ENCODE peak calls at places on chromosomes 12 and 14, in four cellular contexts. One of them, this sample, is unnamed.
A peak's percentile ranks its signal among the peaks of the same experiment; 100 is the strongest.

GRCh38 chr12:28869197-28869596 is 279.9 kb upstream of the FAR2 start:
- DNase-seq in GM12878: no peak
- DNase-seq in HepG2: no peak
- DNase-seq in A549: no peak
- DNase-seq in this sample: peak; percentile 24

GRCh38 chr12:79782197-79782890 is 91.6 kb upstream of the PAWR start:
- DNase-seq in A549: no peak
- DNase-seq in GM12878: no peak
- DNase-seq in HepG2: no peak
- DNase-seq in this sample: no peak

GRCh38 chr12:101759396-101760047 is 20.3 kb upstream of the SYCP3 start:
- DNase-seq in A549: peak; percentile 43
- DNase-seq in HepG2: peak; percentile 39
- DNase-seq in GM12878: no peak
- DNase-seq in this sample: peak; percentile 59

GRCh38 chr12:80272516-80272915 is 171.5 kb upstream of the PTPRQ start:
- DNase-seq in A549: no peak
- DNase-seq in GM12878: no peak
- DNase-seq in HepG2: no peak
- DNase-seq in this sample: no peak

GRCh38 chr14:61394542-61394941 is 73.2 kb downstream of the PRKCH start:
- DNase-seq in HepG2: no peak
- DNase-seq in GM12878: no peak
- DNase-seq in A549: no peak
- DNase-seq in this sample: no peak

GRCh38 chr14:65170768-65171251 is 68.5 kb upstream of the MAX start:
- DNase-seq in HepG2: no peak
- DNase-seq in GM12878: peak; percentile 40
- DNase-seq in A549: peak; percentile 43
- DNase-seq in this sample: peak; percentile 65

GRCh38 chr14:69606258-69606657 is 5.1 kb upstream of the SUSD6 start:
- DNase-seq in HepG2: peak; percentile 81
- DNase-seq in A549: no peak
- DNase-seq in GM12878: no peak
- DNase-seq in this sample: no peak

GRCh38 chr14:104341532-104342434 is 203.4 kb downstream of the KIF26A start:
- DNase-seq in GM12878: no peak
- DNase-seq in A549: peak; percentile 81
- DNase-seq in HepG2: peak; percentile 64
- DNase-seq in this sample: peak; percentile 67

GRCh38 chr12:122028601-122029560 is 7.2 kb downstream of the BCL7A start:
- DNase-seq in A549: no peak
- DNase-seq in GM12878: peak; percentile 36
- DNase-seq in HepG2: no peak
- DNase-seq in this sample: no peak

GRCh38 chr12:78929075-78929418 is 64.5 kb downstream of the SYT1 start:
- DNase-seq in A549: no peak
- DNase-seq in HepG2: no peak
- DNase-seq in GM12878: no peak
- DNase-seq in this sample: no peak

GRCh38 chr14:101075801-101076413 is 172.4 kb upstream of the RTL1 start:
- DNase-seq in GM12878: no peak
- DNase-seq in A549: no peak
- DNase-seq in HepG2: no peak
- DNase-seq in this sample: no peak

GRCh38 chr12:42780671-42781070 is 191.1 kb upstream of the PRICKLE1 start:
- DNase-seq in A549: no peak
- DNase-seq in HepG2: no peak
- DNase-seq in GM12878: no peak
- DNase-seq in this sample: no peak

GRCh38 chr12:100401660-100402059 is 44.8 kb downstream of the SLC17A8 start:
- DNase-seq in GM12878: no peak
- DNase-seq in A549: peak; percentile 39
- DNase-seq in HepG2: no peak
- DNase-seq in this sample: no peak

GRCh38 chr14:83887871-83888270 is 1642.1 kb upstream of the FLRT2 start:
- DNase-seq in A549: no peak
- DNase-seq in HepG2: no peak
- DNase-seq in GM12878: no peak
- DNase-seq in this sample: no peak

GRCh38 chr12:39905152-39905551 is 200.7 kb downstream of the SLC2A13 start:
- DNase-seq in A549: no peak
- DNase-seq in GM12878: no peak
- DNase-seq in HepG2: no peak
- DNase-seq in this sample: peak; percentile 49

GRCh38 chr12:56220611-56221232 is 1.0 kb downstream of the RNF41 start:
- DNase-seq in HepG2: no peak
- DNase-seq in GM12878: peak; percentile 30
- DNase-seq in A549: no peak
- DNase-seq in this sample: no peak

GRCh38 chr14:49303952-49304516 is 282.1 kb downstream of the RPS29 start:
- DNase-seq in HepG2: no peak
- DNase-seq in A549: no peak
- DNase-seq in GM12878: no peak
- DNase-seq in this sample: no peak

GRCh38 chr14:49589387-49589786 is 3.2 kb upstream of the RPS29 start:
- DNase-seq in A549: no peak
- DNase-seq in GM12878: no peak
- DNase-seq in HepG2: no peak
- DNase-seq in this sample: no peak

GRCh38 chr14:53956427-53957201 is at the start of gene BMP4:
- DNase-seq in A549: no peak
- DNase-seq in GM12878: no peak
- DNase-seq in HepG2: peak; percentile 82
- DNase-seq in this sample: peak; percentile 44

GRCh38 chr12:63978519-63978918 is 134.0 kb downstream of the SRGAP1 start:
- DNase-seq in HepG2: peak; percentile 4
- DNase-seq in A549: peak; percentile 26
- DNase-seq in GM12878: no peak
- DNase-seq in this sample: no peak

GRCh38 chr14:22381751-22382150 is 207.3 kb downstream of the DAD1 start:
- DNase-seq in GM12878: no peak
- DNase-seq in A549: no peak
- DNase-seq in HepG2: no peak
- DNase-seq in this sample: no peak

GRCh38 chr12:117695956-117696355 is 272.8 kb downstream of the KSR2 start:
- DNase-seq in A549: no peak
- DNase-seq in HepG2: no peak
- DNase-seq in GM12878: no peak
- DNase-seq in this sample: no peak

GRCh38 chr12:66514581-66514980 is 164.3 kb downstream of the GRIP1 start:
- DNase-seq in HepG2: no peak
- DNase-seq in GM12878: no peak
- DNase-seq in A549: no peak
- DNase-seq in this sample: no peak

DNA sequence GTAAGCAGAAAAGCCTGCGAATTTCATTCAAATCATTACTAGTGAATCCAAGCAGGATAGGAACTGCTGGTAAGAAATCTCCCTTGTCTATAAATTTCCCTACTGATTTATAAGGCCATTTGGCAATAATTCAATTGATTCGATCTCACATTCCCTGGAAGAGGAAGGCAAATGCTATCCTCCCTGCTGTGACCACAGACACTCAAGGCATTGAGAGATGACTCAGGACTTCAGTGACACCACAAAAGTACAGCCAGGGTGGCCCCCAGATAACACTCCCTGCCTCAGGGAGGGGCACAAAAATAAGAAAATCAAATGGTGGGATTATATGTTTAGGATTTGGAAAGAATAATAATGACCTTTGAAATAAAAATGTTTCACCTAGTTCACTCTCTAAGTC is 162.7 kb downstream of the GRIP1 start:
- DNase-seq in GM12878: no peak
- DNase-seq in HepG2: no peak
- DNase-seq in A549: no peak
- DNase-seq in this sample: no peak
- TF ChIP-seq PBX3 in GM12878: no peak
- TF ChIP-seq PBX3 in HepG2: no peak
- TF ChIP-seq PBX3 in A549: no peak
- TF ChIP-seq PBX3 in this sample: no peak

DNA sequence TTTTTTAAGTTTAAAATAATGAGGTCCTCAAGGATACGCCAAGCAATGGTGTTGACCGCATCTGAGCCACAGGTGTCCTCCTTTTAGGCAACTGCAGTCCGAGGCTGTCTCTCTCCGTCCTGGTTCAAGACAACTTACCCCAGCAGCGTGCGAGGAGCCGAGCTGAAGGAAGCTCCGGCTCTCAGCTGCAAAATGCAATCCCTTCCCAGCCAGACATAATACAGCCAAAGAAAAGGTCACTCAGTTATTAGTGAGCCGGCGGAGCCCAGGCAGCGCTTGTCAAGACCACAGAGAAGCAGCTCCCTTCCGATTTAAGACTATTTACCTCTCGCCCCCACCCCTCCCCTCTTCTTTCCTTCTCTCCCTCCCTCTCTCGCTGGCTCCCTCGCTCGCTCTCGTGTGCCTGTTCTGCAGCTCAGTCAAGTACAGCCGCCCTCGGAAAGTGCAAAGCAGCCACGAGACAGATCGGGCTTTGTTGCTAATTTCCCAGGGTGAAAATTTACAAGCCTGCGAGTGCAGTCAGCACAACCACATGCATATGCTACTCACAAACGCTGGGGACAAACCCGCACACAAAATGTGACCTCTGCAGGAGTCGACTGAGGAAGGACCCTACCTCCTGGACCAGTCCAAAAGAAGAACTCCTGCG is 363 bp upstream of the LMO3 start:
- DNase-seq in A549: no peak
- DNase-seq in GM12878: no peak
- DNase-seq in HepG2: no peak
- DNase-seq in this sample: peak; percentile 29
- TF ChIP-seq PBX3 in A549: no peak
- TF ChIP-seq PBX3 in GM12878: no peak
- TF ChIP-seq PBX3 in HepG2: no peak
- TF ChIP-seq PBX3 in this sample: no peak

GRCh38 chr14:93333631-93334095 is 827 bp upstream of the BTBD7 start:
- DNase-seq in GM12878: no peak
- DNase-seq in HepG2: no peak
- DNase-seq in A549: no peak
- DNase-seq in this sample: no peak

GRCh38 chr14:93332853-93333630 is at the start of gene BTBD7:
- DNase-seq in HepG2: peak; percentile 90
- DNase-seq in GM12878: peak; percentile 63
- DNase-seq in A549: peak; percentile 93
- DNase-seq in this sample: peak; percentile 99

GRCh38 chr14:93330609-93331000 is 2.2 kb downstream of the BTBD7 start:
- DNase-seq in HepG2: no peak
- DNase-seq in GM12878: no peak
- DNase-seq in A549: no peak
- DNase-seq in this sample: no peak

GRCh38 chr14:93331375-93332031 is 1.3 kb downstream of the BTBD7 start:
- DNase-seq in A549: no peak
- DNase-seq in GM12878: no peak
- DNase-seq in HepG2: no peak
- DNase-seq in this sample: no peak

DNA sequence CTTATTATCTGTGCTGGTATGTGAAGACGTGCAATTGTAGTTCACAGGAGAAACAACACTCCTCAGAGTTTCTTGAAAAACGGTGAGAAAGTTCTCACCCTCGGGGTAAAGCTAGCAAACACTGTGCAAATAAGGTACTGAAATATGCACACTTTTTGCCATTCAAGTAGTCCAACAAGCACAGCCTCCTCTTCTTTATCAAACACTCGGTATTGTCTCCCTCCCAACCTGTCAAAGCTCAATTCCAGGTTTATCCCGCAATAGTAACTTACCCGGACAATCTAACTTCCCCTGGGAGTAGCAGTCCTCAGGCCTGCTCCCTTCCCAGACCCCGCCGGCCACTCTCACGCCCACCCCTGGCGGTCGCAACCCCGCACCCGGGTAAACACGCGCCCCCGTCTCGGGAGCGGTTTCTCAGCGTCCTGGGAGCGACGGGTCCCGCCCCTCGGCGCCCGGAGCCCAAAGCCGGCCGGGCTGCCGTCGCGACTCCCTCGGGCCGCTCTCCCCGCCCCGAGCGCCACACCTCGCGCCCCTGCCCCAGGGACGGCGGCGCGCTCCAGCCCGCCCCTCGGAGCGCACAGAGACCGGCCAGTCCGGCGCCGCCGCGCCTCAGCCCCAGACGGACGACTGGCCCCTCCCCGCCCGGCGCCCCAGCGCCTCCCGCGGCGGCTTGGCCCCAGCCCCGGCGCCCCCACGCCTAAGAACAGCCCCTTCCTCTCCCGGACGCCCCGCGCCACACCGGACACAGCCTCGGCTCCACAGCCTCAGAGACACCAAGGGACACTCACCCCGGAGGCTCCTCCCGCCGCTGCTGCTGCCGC is 594 bp downstream of the BTBD7 start:
- DNase-seq in GM12878: no peak
- DNase-seq in A549: no peak
- DNase-seq in HepG2: peak; percentile 40
- DNase-seq in this sample: peak; percentile 85
- TF ChIP-seq PBX3 in GM12878: no peak
- TF ChIP-seq PBX3 in A549: no peak
- TF ChIP-seq PBX3 in HepG2: no peak
- TF ChIP-seq PBX3 in this sample: no peak

GRCh38 chr12:26238341-26239126 is 43.2 kb downstream of the SSPN start:
- DNase-seq in A549: no peak
- DNase-seq in HepG2: no peak
- DNase-seq in GM12878: no peak
- DNase-seq in this sample: no peak

GRCh38 chr12:26240329-26240815 is 45.0 kb downstream of the SSPN start:
- DNase-seq in A549: no peak
- DNase-seq in GM12878: no peak
- DNase-seq in HepG2: no peak
- DNase-seq in this sample: no peak

GRCh38 chr12:26241095-26241494 is 45.7 kb downstream of the SSPN start:
- DNase-seq in A549: no peak
- DNase-seq in GM12878: no peak
- DNase-seq in HepG2: no peak
- DNase-seq in this sample: no peak

GRCh38 chr12:26239127-26239500 is 43.7 kb downstream of the SSPN start:
- DNase-seq in GM12878: no peak
- DNase-seq in A549: no peak
- DNase-seq in HepG2: no peak
- DNase-seq in this sample: no peak

DNA sequence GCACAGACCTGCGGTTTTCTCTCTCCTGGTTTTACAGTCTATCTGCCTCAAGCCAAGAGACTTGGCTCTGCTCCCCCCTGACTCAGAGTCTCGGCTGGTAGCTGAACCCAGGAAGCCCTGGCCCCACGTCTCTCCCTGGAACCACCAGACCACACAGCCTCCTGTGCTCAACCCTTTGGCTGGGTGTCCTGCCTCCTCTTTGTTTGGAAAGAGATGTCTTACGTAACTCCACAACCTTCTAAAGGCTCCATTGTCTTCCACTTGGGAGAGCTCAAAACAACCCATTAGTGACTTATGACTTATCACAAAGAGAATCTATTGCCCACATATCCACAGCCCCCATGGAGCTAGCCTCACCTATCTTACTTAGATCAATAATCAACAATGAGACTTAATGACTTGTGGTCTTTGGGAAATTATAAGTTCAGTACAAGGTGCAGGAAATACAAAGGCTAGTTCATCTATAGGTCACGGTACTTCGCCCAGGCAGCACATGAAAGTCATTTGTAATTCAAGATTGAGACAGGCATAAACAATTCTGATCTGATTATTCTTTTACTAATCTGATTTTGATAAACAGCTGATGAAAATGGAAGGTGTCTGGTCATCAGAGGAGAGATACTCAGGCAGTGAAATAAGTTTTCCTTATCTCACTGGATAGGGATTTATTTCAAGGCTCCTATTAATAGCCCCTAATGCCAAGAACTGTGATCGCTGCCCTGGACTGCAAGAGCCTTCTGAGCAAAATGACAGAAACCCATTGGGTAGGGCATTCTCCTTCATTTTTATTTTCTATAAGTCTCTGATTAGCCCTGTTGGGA is 44.3 kb downstream of the SSPN start:
- DNase-seq in A549: no peak
- DNase-seq in GM12878: no peak
- DNase-seq in HepG2: peak; percentile 90
- DNase-seq in this sample: no peak
- TF ChIP-seq PBX3 in A549: no peak
- TF ChIP-seq PBX3 in GM12878: no peak
- TF ChIP-seq PBX3 in HepG2: no peak
- TF ChIP-seq PBX3 in this sample: no peak

This sample was measured in SK-N-SH.